ENCODE peak calls at places on chromosomes 1 and 21, in seven cellular contexts. U, L, Q, S, P, Y and K are unnamed samples.

GRCh38 chr1:3914331-3914851 is 14.3 kb upstream of the C1orf174 start:
- DNase-seq in P (no peak), S (no peak), Q (no peak), L (no peak), U (peak), Y (no peak), K (no peak)

GRCh38 chr1:178388398-178389161 is 108.2 kb downstream of the CLEC20A start:
- DNase-seq in P (no peak), Q (no peak), Y (no peak), U (no peak), S (no peak), L (no peak), K (no peak)

GRCh38 chr1:81801834-81802531 is 1.2 kb downstream of the ADGRL2 start:
- DNase-seq in U (peak), P (no peak), S (peak), L (peak), Y (peak), Q (no peak), K (peak)

GRCh38 chr1:160169553-160170399 is 18.4 kb downstream of the ATP1A4 start:
- DNase-seq in P (peak), Y (no peak), U (no peak), S (no peak), Q (no peak), L (no peak), K (peak)

GRCh38 chr21:42624095-42624830 is 29.2 kb upstream of the PDE9A start:
- DNase-seq in Q (no peak), L (no peak), Y (peak), P (no peak), S (no peak), U (peak), K (no peak)

GRCh38 chr1:59605184-59605583 is 209.6 kb upstream of the HOOK1 start:
- DNase-seq in Q (no peak), L (no peak), U (no peak), P (no peak), S (no peak), Y (no peak), K (no peak)

GRCh38 chr1:147541672-147542548 is 609 bp downstream of the BCL9 start:
- DNase-seq in L (no peak), Q (no peak), Y (peak), U (peak), S (peak), P (no peak), K (peak)

GRCh38 chr1:78536427-78536826 is 45.7 kb downstream of the PTGFR start:
- DNase-seq in U (no peak), L (no peak), P (no peak), S (no peak), Q (no peak), Y (no peak), K (no peak)

GRCh38 chr1:229231754-229232119 is 39.2 kb upstream of the RAB4A start:
- DNase-seq in Y (no peak), Q (no peak), U (peak), P (no peak), S (no peak), L (no peak), K (no peak)

GRCh38 chr1:45619149-45619921 is 4.5 kb downstream of the CCDC17 start:
- DNase-seq in U (no peak), S (no peak), Y (no peak), Q (no peak), L (peak), P (no peak), K (no peak)

GRCh38 chr1:184191181-184191601 is 139.7 kb downstream of the TSEN15 start:
- DNase-seq in S (peak), Q (no peak), P (no peak), Y (peak), L (no peak), U (no peak), K (peak)

GRCh38 chr1:98316286-98316685 is 345.2 kb upstream of the SNX7 start:
- DNase-seq in U (no peak), S (no peak), Y (no peak), P (no peak), Q (no peak), L (peak), K (no peak)

DNA sequence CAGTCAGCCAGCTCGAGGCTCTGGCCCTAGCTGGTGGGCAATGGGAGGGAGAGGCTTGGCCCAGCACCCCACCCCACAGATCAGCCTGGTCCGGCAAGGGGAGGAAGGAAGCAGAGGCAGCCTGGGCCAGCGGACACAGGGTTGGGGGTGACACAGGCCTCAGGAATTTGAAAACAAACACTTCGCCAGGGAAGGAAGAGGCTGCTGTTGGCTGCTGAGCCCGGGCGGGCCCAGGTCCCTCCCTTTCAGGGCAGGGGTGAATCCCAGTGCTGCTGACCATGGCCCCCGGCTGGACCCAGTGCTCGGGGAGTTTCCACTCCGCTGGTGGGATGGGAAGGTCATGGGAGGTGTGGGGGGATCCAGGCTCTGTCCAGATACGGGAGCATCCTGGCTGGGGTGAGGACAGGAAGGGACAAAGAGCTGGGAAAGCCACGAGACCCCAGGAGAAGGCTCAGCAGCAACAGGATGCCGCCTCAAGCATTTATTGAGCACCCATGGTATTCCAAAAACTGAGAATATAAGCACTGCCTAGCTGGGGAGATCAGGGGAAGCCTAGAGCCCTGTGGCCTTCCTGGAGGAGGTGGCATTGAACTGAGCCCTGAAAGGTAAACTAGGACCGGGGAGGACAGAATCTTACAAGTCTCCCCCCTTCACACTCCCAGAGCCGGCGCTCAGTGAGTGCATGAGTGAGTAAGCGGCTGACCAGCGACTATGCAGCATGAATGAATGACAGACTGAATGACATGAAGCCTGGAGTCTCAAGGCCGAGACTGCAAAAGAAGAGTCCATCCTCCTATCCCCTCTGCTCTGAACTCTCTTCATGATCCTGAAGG is 26.2 kb upstream of the EPHA2 start:
- DNase-seq in Y (peak), P (no peak), U (peak), Q (peak), L (peak), S (peak), K (peak)
- TF ChIP-seq POLR2A in Y (no peak), P (no peak), U (no peak), Q (no peak), L (peak), S (peak), K (peak)

GRCh38 chr1:231211005-231211857 is 29.8 kb upstream of the GNPAT start:
- DNase-seq in U (peak), S (peak), Y (peak), L (peak), P (peak), Q (peak), K (peak)
- TF ChIP-seq POLR2A in U (no peak), S (no peak), Y (no peak), L (no peak), P (no peak), Q (no peak), K (no peak)

GRCh38 chr1:218624051-218624450 is 278.9 kb downstream of the TGFB2 start:
- DNase-seq in Q (no peak), L (no peak), Y (no peak), S (no peak), U (no peak), P (no peak), K (no peak)

GRCh38 chr1:218617986-218618385 is 272.9 kb downstream of the TGFB2 start:
- DNase-seq in P (no peak), Q (no peak), U (no peak), Y (no peak), L (no peak), S (no peak), K (no peak)

GRCh38 chr1:218625393-218625792 is 280.3 kb downstream of the TGFB2 start:
- DNase-seq in S (no peak), Q (no peak), Y (no peak), P (no peak), L (no peak), U (no peak), K (no peak)

GRCh38 chr1:218616681-218617080 is 271.5 kb downstream of the TGFB2 start:
- DNase-seq in Q (no peak), P (no peak), L (peak), U (no peak), Y (no peak), S (no peak), K (no peak)

GRCh38 chr1:218620956-218621355 is 275.8 kb downstream of the TGFB2 start:
- DNase-seq in Q (no peak), U (no peak), L (peak), S (no peak), Y (no peak), P (no peak), K (no peak)
- TF ChIP-seq POLR2A in Q (no peak), U (no peak), L (no peak), S (no peak), Y (no peak), P (no peak), K (no peak)

GRCh38 chr21:39041815-39042214 is 141.4 kb downstream of the PSMG1 start:
- DNase-seq in L (no peak), Q (no peak), Y (peak), S (no peak), P (no peak), U (peak), K (no peak)

GRCh38 chr21:39034590-39035536 is 148.4 kb downstream of the PSMG1 start:
- DNase-seq in L (no peak), Y (peak), U (no peak), P (no peak), Q (no peak), S (no peak), K (no peak)

GRCh38 chr21:39036581-39036980 is 146.7 kb downstream of the PSMG1 start:
- DNase-seq in L (no peak), Q (no peak), U (no peak), Y (peak), P (no peak), S (no peak), K (no peak)

GRCh38 chr21:39037807-39038405 is 145.3 kb downstream of the PSMG1 start:
- DNase-seq in L (peak), Q (no peak), P (no peak), S (no peak), Y (peak), U (no peak), K (no peak)

DNA sequence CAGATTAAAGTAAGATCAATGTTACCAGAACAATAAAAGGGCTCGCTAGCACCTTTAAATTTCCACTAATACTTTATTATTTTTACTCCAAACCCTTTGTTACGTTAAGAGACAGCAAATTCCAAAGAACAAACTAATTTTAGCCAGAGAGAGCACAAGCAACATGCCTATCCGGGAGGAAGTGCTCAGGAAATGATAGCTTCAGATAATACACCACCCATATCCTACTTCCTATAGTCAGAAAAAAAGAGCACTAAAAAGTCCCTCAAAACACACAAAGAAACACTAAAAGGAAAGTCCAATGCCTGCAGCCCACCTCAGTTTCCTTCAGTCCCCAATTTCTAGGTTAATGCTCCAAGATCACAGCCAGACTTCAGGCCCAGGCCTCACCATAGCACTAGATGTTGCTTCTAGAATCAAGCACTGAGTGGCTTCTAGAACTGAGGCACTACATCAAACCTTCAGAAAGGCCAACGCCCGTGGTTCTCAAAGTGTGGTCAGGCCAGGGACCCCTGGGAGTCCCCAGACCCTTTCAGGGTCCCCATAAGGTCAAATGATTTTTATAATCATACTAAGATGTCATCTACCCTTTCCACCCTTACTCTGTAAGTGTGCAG is 142.6 kb downstream of the PSMG1 start:
- DNase-seq in Y (peak), L (peak), U (peak), Q (no peak), S (no peak), P (no peak), K (no peak)
- TF ChIP-seq POLR2A in Y (no peak), L (no peak), U (no peak), Q (no peak), S (no peak), P (no peak), K (no peak)